ENCODE peak calls at places on chromosomes 2 and 18, in seven cellular contexts. One of them, this sample, is unnamed. For H3K4me1, the result is how much of the 10 kb centered on the place peaks cover.

GRCh38 chr2:160334028-160334729 is 134.1 kb upstream of the ITGB6 start:
- DNase-seq in mesenchymal stem cell: peak
- DNase-seq in thoracic aorta: no peak
- DNase-seq in Peyer's patch: no peak
- DNase-seq in mucosa of descending colon: no peak
- DNase-seq in GM23248: peak
- DNase-seq in neuronal stem cell: no peak
- DNase-seq in this sample: no peak

GRCh38 chr2:19617251-19617650 is 258.8 kb upstream of the OSR1 start:
- DNase-seq in mesenchymal stem cell: no peak
- DNase-seq in thoracic aorta: no peak
- DNase-seq in Peyer's patch: no peak
- DNase-seq in mucosa of descending colon: no peak
- DNase-seq in GM23248: no peak
- DNase-seq in neuronal stem cell: no peak
- DNase-seq in this sample: no peak

GRCh38 chr2:128448331-128449225 is 129.9 kb upstream of the HS6ST1 start:
- DNase-seq in mesenchymal stem cell: no peak
- DNase-seq in thoracic aorta: no peak
- DNase-seq in Peyer's patch: peak
- DNase-seq in mucosa of descending colon: no peak
- DNase-seq in GM23248: no peak
- DNase-seq in neuronal stem cell: no peak
- DNase-seq in this sample: no peak

GRCh38 chr2:74436804-74437695 is 4.7 kb downstream of the RTKN start:
- DNase-seq in mesenchymal stem cell: no peak
- DNase-seq in thoracic aorta: no peak
- DNase-seq in Peyer's patch: no peak
- DNase-seq in mucosa of descending colon: no peak
- DNase-seq in GM23248: no peak
- DNase-seq in neuronal stem cell: no peak
- DNase-seq in this sample: no peak

GRCh38 chr2:54641988-54642387 is 81.5 kb upstream of the EML6 start:
- DNase-seq in mesenchymal stem cell: no peak
- DNase-seq in thoracic aorta: no peak
- DNase-seq in Peyer's patch: no peak
- DNase-seq in mucosa of descending colon: no peak
- DNase-seq in GM23248: no peak
- DNase-seq in neuronal stem cell: no peak
- DNase-seq in this sample: peak

GRCh38 chr18:23617412-23618009 is 31.2 kb upstream of the NPC1 start:
- DNase-seq in mesenchymal stem cell: no peak
- DNase-seq in thoracic aorta: no peak
- DNase-seq in Peyer's patch: no peak
- DNase-seq in mucosa of descending colon: no peak
- DNase-seq in GM23248: no peak
- DNase-seq in neuronal stem cell: no peak
- DNase-seq in this sample: no peak

GRCh38 chr2:37228788-37229187 is 2.6 kb downstream of the CEBPZ start:
- DNase-seq in mesenchymal stem cell: no peak
- DNase-seq in thoracic aorta: no peak
- DNase-seq in Peyer's patch: no peak
- DNase-seq in mucosa of descending colon: no peak
- DNase-seq in GM23248: no peak
- DNase-seq in neuronal stem cell: no peak
- DNase-seq in this sample: no peak

GRCh38 chr2:186771850-186772463 is 77.0 kb downstream of the ZSWIM2 start:
- DNase-seq in mesenchymal stem cell: no peak
- DNase-seq in thoracic aorta: no peak
- DNase-seq in Peyer's patch: no peak
- DNase-seq in mucosa of descending colon: no peak
- DNase-seq in GM23248: no peak
- DNase-seq in neuronal stem cell: no peak
- DNase-seq in this sample: no peak

GRCh38 chr2:30826481-30826880 is 19.2 kb upstream of the CAPN13 start:
- DNase-seq in mesenchymal stem cell: no peak
- DNase-seq in thoracic aorta: no peak
- DNase-seq in Peyer's patch: no peak
- DNase-seq in mucosa of descending colon: no peak
- DNase-seq in GM23248: no peak
- DNase-seq in neuronal stem cell: no peak
- DNase-seq in this sample: no peak

GRCh38 chr2:149562304-149562703 is 25.3 kb downstream of the MMADHC start:
- DNase-seq in mesenchymal stem cell: peak
- DNase-seq in thoracic aorta: no peak
- DNase-seq in Peyer's patch: no peak
- DNase-seq in mucosa of descending colon: peak
- DNase-seq in GM23248: peak
- DNase-seq in neuronal stem cell: no peak
- DNase-seq in this sample: no peak

GRCh38 chr2:190477563-190478454 is 56.7 kb downstream of the NEMP2 start:
- DNase-seq in mesenchymal stem cell: no peak
- DNase-seq in thoracic aorta: no peak
- DNase-seq in Peyer's patch: no peak
- DNase-seq in mucosa of descending colon: peak
- DNase-seq in GM23248: peak
- DNase-seq in neuronal stem cell: no peak
- DNase-seq in this sample: no peak

GRCh38 chr2:216064014-216064630 is 17.5 kb downstream of the PECR start:
- DNase-seq in mesenchymal stem cell: no peak
- DNase-seq in thoracic aorta: no peak
- DNase-seq in Peyer's patch: no peak
- DNase-seq in mucosa of descending colon: no peak
- DNase-seq in GM23248: peak
- DNase-seq in neuronal stem cell: no peak
- DNase-seq in this sample: no peak

GRCh38 chr2:205903549-205904129 is 182.3 kb downstream of the INO80D start:
- DNase-seq in mesenchymal stem cell: peak
- DNase-seq in thoracic aorta: no peak
- DNase-seq in Peyer's patch: no peak
- DNase-seq in mucosa of descending colon: peak
- DNase-seq in GM23248: peak
- DNase-seq in neuronal stem cell: peak
- DNase-seq in this sample: no peak

GRCh38 chr18:57095884-57096283 is 51.0 kb upstream of the BOD1L2 start:
- DNase-seq in mesenchymal stem cell: no peak
- DNase-seq in thoracic aorta: no peak
- DNase-seq in Peyer's patch: no peak
- DNase-seq in mucosa of descending colon: no peak
- DNase-seq in GM23248: no peak
- DNase-seq in neuronal stem cell: no peak
- DNase-seq in this sample: no peak

GRCh38 chr2:46387886-46388515 is 90.8 kb downstream of the EPAS1 start:
- DNase-seq in mesenchymal stem cell: no peak
- DNase-seq in thoracic aorta: no peak
- DNase-seq in Peyer's patch: no peak
- DNase-seq in mucosa of descending colon: no peak
- DNase-seq in GM23248: no peak
- DNase-seq in neuronal stem cell: no peak
- DNase-seq in this sample: no peak

GRCh38 chr2:111692311-111692710 is 191.7 kb downstream of the ANAPC1 start:
- DNase-seq in mesenchymal stem cell: no peak
- DNase-seq in thoracic aorta: no peak
- DNase-seq in Peyer's patch: no peak
- DNase-seq in mucosa of descending colon: no peak
- DNase-seq in GM23248: no peak
- DNase-seq in neuronal stem cell: no peak
- DNase-seq in this sample: no peak

GRCh38 chr18:4319738-4320677 is 135.1 kb downstream of the DLGAP1 start:
- DNase-seq in mesenchymal stem cell: no peak
- DNase-seq in thoracic aorta: no peak
- DNase-seq in Peyer's patch: no peak
- DNase-seq in mucosa of descending colon: no peak
- DNase-seq in GM23248: no peak
- DNase-seq in neuronal stem cell: no peak
- DNase-seq in this sample: no peak

GRCh38 chr18:4318311-4318710 is 136.8 kb downstream of the DLGAP1 start:
- DNase-seq in mesenchymal stem cell: no peak
- DNase-seq in thoracic aorta: no peak
- DNase-seq in Peyer's patch: no peak
- DNase-seq in mucosa of descending colon: no peak
- DNase-seq in GM23248: no peak
- DNase-seq in neuronal stem cell: peak
- DNase-seq in this sample: no peak
- H3K4me3 ChIP-seq in mesenchymal stem cell: no peak
- H3K4me3 ChIP-seq in thoracic aorta: no peak
- H3K4me3 ChIP-seq in Peyer's patch: no peak
- H3K4me3 ChIP-seq in mucosa of descending colon: no peak
- H3K4me3 ChIP-seq in GM23248: no peak
- H3K4me3 ChIP-seq in neuronal stem cell: no peak
- H3K4me3 ChIP-seq in this sample: no peak

DNA sequence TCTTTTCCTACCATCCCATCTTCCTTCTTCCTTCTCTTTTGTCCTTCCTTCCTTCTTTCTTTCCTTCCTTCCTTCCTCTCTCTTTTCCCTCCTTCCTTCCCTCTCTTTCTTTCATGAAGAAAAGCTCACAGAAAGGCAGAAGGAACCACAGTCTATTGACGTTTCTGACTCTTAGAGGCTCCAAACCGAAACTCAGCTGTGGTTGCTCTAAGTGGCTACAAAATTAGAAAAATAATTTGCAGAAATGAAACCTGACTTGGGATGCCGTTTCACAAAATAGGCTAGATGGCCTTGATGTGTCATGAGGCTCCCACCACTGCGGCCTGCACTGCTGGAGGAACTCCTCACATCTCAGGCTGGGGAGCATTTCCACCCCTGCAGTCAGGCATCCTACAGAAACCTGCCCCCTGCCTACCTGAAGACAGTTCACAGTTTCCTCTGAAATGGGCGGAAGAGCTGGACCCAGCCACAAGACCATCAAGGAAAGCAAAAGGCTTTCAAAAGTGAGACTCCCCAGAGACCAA is 165.6 kb downstream of the SMAD7 start:
- DNase-seq in mesenchymal stem cell: no peak
- DNase-seq in thoracic aorta: no peak
- DNase-seq in Peyer's patch: peak
- DNase-seq in mucosa of descending colon: peak
- DNase-seq in GM23248: no peak
- DNase-seq in neuronal stem cell: no peak
- DNase-seq in this sample: peak
- H3K4me1 ChIP-seq in mesenchymal stem cell: under half
- H3K4me1 ChIP-seq in thoracic aorta: half or more
- H3K4me1 ChIP-seq in Peyer's patch: under half
- H3K4me1 ChIP-seq in mucosa of descending colon: under half
- H3K4me1 ChIP-seq in GM23248: under half
- H3K4me1 ChIP-seq in neuronal stem cell: under half
- H3K4me1 ChIP-seq in this sample: half or more

GRCh38 chr2:181457741-181458425 is 697 bp downstream of the ITGA4 start:
- DNase-seq in mesenchymal stem cell: peak
- DNase-seq in thoracic aorta: no peak
- DNase-seq in Peyer's patch: peak
- DNase-seq in mucosa of descending colon: peak
- DNase-seq in GM23248: peak
- DNase-seq in neuronal stem cell: peak
- DNase-seq in this sample: peak

GRCh38 chr2:181456660-181457120 is 496 bp upstream of the ITGA4 start:
- DNase-seq in mesenchymal stem cell: peak
- DNase-seq in thoracic aorta: no peak
- DNase-seq in Peyer's patch: peak
- DNase-seq in mucosa of descending colon: peak
- DNase-seq in GM23248: peak
- DNase-seq in neuronal stem cell: peak
- DNase-seq in this sample: peak

GRCh38 chr2:181454990-181455520 is 2.1 kb upstream of the ITGA4 start:
- DNase-seq in mesenchymal stem cell: no peak
- DNase-seq in thoracic aorta: no peak
- DNase-seq in Peyer's patch: no peak
- DNase-seq in mucosa of descending colon: no peak
- DNase-seq in GM23248: no peak
- DNase-seq in neuronal stem cell: no peak
- DNase-seq in this sample: no peak

GRCh38 chr2:181458881-181459280 is 1.7 kb downstream of the ITGA4 start:
- DNase-seq in mesenchymal stem cell: no peak
- DNase-seq in thoracic aorta: no peak
- DNase-seq in Peyer's patch: no peak
- DNase-seq in mucosa of descending colon: no peak
- DNase-seq in GM23248: no peak
- DNase-seq in neuronal stem cell: no peak
- DNase-seq in this sample: no peak

DNA sequence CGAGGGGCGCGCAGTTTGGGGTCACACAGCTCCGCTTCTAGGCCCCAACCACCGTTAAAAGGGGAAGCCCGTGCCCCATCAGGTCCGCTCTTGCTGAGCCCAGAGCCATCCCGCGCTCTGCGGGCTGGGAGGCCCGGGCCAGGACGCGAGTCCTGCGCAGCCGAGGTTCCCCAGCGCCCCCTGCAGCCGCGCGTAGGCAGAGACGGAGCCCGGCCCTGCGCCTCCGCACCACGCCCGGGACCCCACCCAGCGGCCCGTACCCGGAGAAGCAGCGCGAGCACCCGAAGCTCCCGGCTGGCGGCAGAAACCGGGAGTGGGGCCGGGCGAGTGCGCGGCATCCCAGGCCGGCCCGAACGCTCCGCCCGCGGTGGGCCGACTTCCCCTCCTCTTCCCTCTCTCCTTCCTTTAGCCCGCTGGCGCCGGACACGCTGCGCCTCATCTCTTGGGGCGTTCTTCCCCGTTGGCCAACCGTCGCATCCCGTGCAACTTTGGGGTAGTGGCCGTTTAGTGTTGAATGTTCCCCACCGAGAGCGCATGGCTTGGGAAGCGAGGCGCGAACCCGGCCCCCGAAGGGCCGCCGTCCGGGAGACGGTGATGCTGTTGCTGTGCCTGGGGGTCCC is at the start of gene ITGA4:
- DNase-seq in mesenchymal stem cell: peak
- DNase-seq in thoracic aorta: no peak
- DNase-seq in Peyer's patch: peak
- DNase-seq in mucosa of descending colon: peak
- DNase-seq in GM23248: peak
- DNase-seq in neuronal stem cell: peak
- DNase-seq in this sample: peak
- H3K4me3 ChIP-seq in mesenchymal stem cell: peak
- H3K4me3 ChIP-seq in thoracic aorta: peak
- H3K4me3 ChIP-seq in Peyer's patch: peak
- H3K4me3 ChIP-seq in mucosa of descending colon: peak
- H3K4me3 ChIP-seq in GM23248: peak
- H3K4me3 ChIP-seq in neuronal stem cell: peak
- H3K4me3 ChIP-seq in this sample: peak

DNA sequence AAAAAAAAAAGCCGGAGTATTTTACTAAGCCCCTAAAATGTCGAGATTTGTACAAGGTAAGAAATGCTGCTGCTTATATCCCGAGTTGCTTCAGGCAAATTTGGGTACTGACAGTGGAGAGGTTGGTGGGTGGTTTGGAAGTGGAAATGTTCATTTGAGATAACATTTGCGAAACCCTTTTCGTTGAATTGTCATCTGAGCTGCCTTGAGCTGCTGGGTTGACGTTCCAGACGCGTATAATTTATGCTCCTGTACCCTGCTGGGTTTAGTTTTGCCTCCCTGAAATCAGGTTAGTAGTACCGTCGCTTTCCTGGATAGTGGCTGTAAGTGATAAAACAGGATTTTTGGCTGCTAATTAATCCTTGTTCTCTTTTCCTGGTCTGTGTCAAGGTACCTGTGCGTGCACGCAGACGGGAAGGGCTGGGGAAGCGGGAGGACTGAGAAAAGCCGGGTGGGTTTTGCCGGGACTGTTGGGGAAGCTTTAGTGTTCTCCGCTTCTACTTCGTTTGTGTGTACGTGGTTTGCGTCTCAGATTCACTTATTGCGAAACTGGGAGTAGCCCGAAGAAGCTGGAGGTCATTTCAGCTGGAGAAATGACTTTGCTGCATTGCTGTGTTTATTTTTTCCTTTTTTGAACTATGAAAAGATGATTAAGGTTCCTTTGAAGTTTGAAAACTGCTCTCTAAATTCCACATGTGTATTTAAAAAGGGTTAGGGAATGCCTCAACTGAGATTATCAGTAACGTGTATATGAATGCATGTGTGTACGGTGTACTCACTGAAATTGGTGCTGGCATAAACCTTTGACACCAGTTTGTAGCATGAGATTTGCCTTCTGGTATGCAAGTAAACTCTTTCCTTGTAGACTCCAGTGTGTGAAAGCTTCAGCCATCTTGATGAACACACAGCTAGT is 709 bp downstream of the UGP2 start:
- DNase-seq in mesenchymal stem cell: peak
- DNase-seq in thoracic aorta: no peak
- DNase-seq in Peyer's patch: no peak
- DNase-seq in mucosa of descending colon: peak
- DNase-seq in GM23248: peak
- DNase-seq in neuronal stem cell: no peak
- DNase-seq in this sample: no peak
- H3K4me1 ChIP-seq in mesenchymal stem cell: under half
- H3K4me1 ChIP-seq in thoracic aorta: under half
- H3K4me1 ChIP-seq in Peyer's patch: under half
- H3K4me1 ChIP-seq in mucosa of descending colon: under half
- H3K4me1 ChIP-seq in GM23248: under half
- H3K4me1 ChIP-seq in neuronal stem cell: under half
- H3K4me1 ChIP-seq in this sample: half or more

This sample was measured in left ventricle myocardium inferior.